ENCODE peak calls at places on chromosomes 4 and X, in four cellular contexts. One of them, this sample, is unnamed.

GRCh38 chrX:134761788-134762187 is 103.5 kb upstream of the PLAC1 start:
- DNase-seq in tibial nerve: no peak
- DNase-seq in NAMALWA: peak; percentile 31
- DNase-seq in T follicular helper cell: no peak
- DNase-seq in this sample: no peak

GRCh38 chr4:104494822-104495559 is at the start of gene CXXC4:
- DNase-seq in T follicular helper cell: no peak
- DNase-seq in tibial nerve: peak; percentile 39
- DNase-seq in NAMALWA: no peak
- DNase-seq in this sample: peak; percentile 90

GRCh38 chr4:138199568-138200235 is 42.4 kb downstream of the SLC7A11 start:
- DNase-seq in NAMALWA: no peak
- DNase-seq in T follicular helper cell: no peak
- DNase-seq in tibial nerve: no peak
- DNase-seq in this sample: no peak

GRCh38 chr4:3035249-3035648 is 39.1 kb downstream of the HTT-AS start:
- DNase-seq in NAMALWA: no peak
- DNase-seq in T follicular helper cell: no peak
- DNase-seq in tibial nerve: no peak
- DNase-seq in this sample: no peak

GRCh38 chr4:138951764-138952163 is 63.8 kb upstream of the NOCT start:
- DNase-seq in tibial nerve: no peak
- DNase-seq in T follicular helper cell: no peak
- DNase-seq in NAMALWA: no peak
- DNase-seq in this sample: no peak

GRCh38 chr4:150569384-150569987 is 12.5 kb upstream of the MAB21L2 start:
- DNase-seq in NAMALWA: no peak
- DNase-seq in tibial nerve: no peak
- DNase-seq in T follicular helper cell: no peak
- DNase-seq in this sample: peak; percentile 75

GRCh38 chrX:130139474-130140201 is 26.0 kb downstream of the AIFM1 start:
- DNase-seq in tibial nerve: no peak
- DNase-seq in NAMALWA: no peak
- DNase-seq in T follicular helper cell: no peak
- DNase-seq in this sample: no peak

GRCh38 chr4:1592179-1593037 is 91.7 kb downstream of the FAM53A start:
- DNase-seq in tibial nerve: no peak
- DNase-seq in NAMALWA: no peak
- DNase-seq in T follicular helper cell: no peak
- DNase-seq in this sample: peak; percentile 28

GRCh38 chrX:148311544-148311943 is 188.9 kb upstream of the AFF2 start:
- DNase-seq in tibial nerve: no peak
- DNase-seq in NAMALWA: no peak
- DNase-seq in T follicular helper cell: no peak
- DNase-seq in this sample: no peak